ENCODE peak calls at places on chromosome 21, in five cellular contexts. R is stimulated activated CD4-positive, alpha-beta T cell treated with anti-CD3 and anti-CD28 coated beads, TNF-alpha, amount 100 ng/mL, for 4 hours; A is astrocyte of the spinal cord; D is iris pigment epithelial cell; X is retina. F is an unnamed sample.

GRCh38 chr21:45920824-45921600 is 60.6 kb upstream of the COL6A1 start:
- DNase-seq in A (no peak), X (no peak), R (no peak), D (no peak), F (peak)

GRCh38 chr21:33396966-33397365 is 6.2 kb upstream of the IFNGR2 start:
- DNase-seq in D (peak), X (no peak), R (no peak), A (peak), F (no peak)

GRCh38 chr21:38910390-38911008 is 104.8 kb downstream of the ETS2 start:
- DNase-seq in D (no peak), X (no peak), R (no peak), A (no peak), F (no peak)

GRCh38 chr21:21712761-21713558 is 714.8 kb downstream of the NCAM2 start:
- DNase-seq in A (peak), X (no peak), D (peak), R (no peak), F (peak)

GRCh38 chr21:16644690-16645089 is 868.2 kb upstream of the CXADR start:
- DNase-seq in R (no peak), D (peak), X (no peak), A (no peak), F (peak)

GRCh38 chr21:33948951-33949444 is 33.4 kb upstream of the ATP5PO start:
- DNase-seq in A (no peak), D (no peak), R (no peak), X (no peak), F (no peak)

GRCh38 chr21:35619184-35619583 is 441.1 kb downstream of the SETD4 start:
- DNase-seq in A (peak), R (no peak), D (peak), X (no peak), F (peak)

GRCh38 chr21:36059823-36060158 is 535 bp downstream of the SETD4 start:
- DNase-seq in A (no peak), R (no peak), X (no peak), D (no peak), F (peak)

GRCh38 chr21:21806711-21807597 is 808.7 kb downstream of the NCAM2 start:
- DNase-seq in A (no peak), R (no peak), D (peak), X (no peak), F (no peak)

GRCh38 chr21:43307677-43308070 is 119.3 kb downstream of the SIK1 start:
- DNase-seq in D (no peak), X (no peak), A (no peak), R (no peak), F (no peak)

GRCh38 chr21:17071093-17071492 is 441.8 kb upstream of the CXADR start:
- DNase-seq in D (no peak), X (no peak), A (no peak), R (no peak), F (no peak)

GRCh38 chr21:42734323-42734971 is 81.0 kb downstream of the PDE9A start:
- DNase-seq in D (no peak), X (no peak), A (no peak), R (no peak), F (no peak)

GRCh38 chr21:45804809-45805313 is 161.3 kb downstream of the PCBP3 start:
- DNase-seq in R (no peak), D (no peak), X (peak), A (no peak), F (no peak)

GRCh38 chr21:25862596-25862995 is 127.8 kb downstream of the GABPA start:
- DNase-seq in A (peak), X (no peak), D (peak), R (no peak), F (peak)

GRCh38 chr21:44331650-44332306 is 7.4 kb downstream of the CFAP410 start:
- DNase-seq in R (no peak), X (no peak), A (no peak), D (peak), F (peak)

GRCh38 chr21:15498455-15498854 is 231.3 kb upstream of the USP25 start:
- DNase-seq in A (no peak), D (no peak), X (no peak), R (no peak), F (no peak)

GRCh38 chr21:44944596-44944995 is 4.8 kb downstream of the SLX9 start:
- DNase-seq in D (no peak), R (no peak), X (no peak), A (no peak), F (no peak)

GRCh38 chr21:36120304-36120902 is 14.5 kb upstream of the CBR3 start:
- DNase-seq in X (no peak), A (no peak), R (no peak), D (no peak), F (no peak)

GRCh38 chr21:34705032-34705431 is 36.2 kb downstream of the CLIC6 start:
- DNase-seq in R (no peak), D (no peak), X (no peak), A (no peak), F (no peak)

GRCh38 chr21:41761211-41762181 is 5.4 kb downstream of the RIPK4 start:
- DNase-seq in A (peak), X (no peak), R (no peak), D (peak), F (peak)

GRCh38 chr21:45497846-45498645 is 44.2 kb downstream of the SLC19A1 start:
- DNase-seq in R (no peak), A (no peak), X (no peak), D (no peak), F (no peak)

GRCh38 chr21:17479606-17480005 is 33.2 kb upstream of the CXADR start:
- DNase-seq in R (no peak), D (no peak), A (no peak), X (no peak), F (no peak)

F was measured in HFFc6.